ENCODE peak calls at places on chromosomes 5 and 9, in ten cellular contexts. Z is coronary artery; D is sigmoid colon; Y is EL; U is heart left ventricle; V is HTR-8/SVneo; C is activated CD4-positive, alpha-beta T cell treated with anti-CD3 and anti-CD28 coated beads, Interleukin-2, amount 10 ng/mL, durations not matched to agents 7 days and 5 days; Q is caudate nucleus; K is upper lobe of left lung; M is neuronal stem cell. S is an unnamed sample.

GRCh38 chr5:132310141-132310834 is 16.1 kb downstream of the SLC22A4 start:
- DNase-seq in Z (no peak), Q (no peak), M (no peak), C (no peak), K (no peak), V (no peak), Y (no peak), U (no peak), D (no peak), S (peak; percentile 68)

GRCh38 chr5:31375999-31376720 is 155.7 kb downstream of the DROSHA start:
- DNase-seq in C (no peak), V (no peak), M (no peak), U (no peak), Y (no peak), D (no peak), Q (no peak), Z (no peak), K (no peak), S (no peak)

GRCh38 chr5:155815248-155815647 is 511.7 kb upstream of the SGCD start:
- DNase-seq in U (no peak), Q (no peak), M (no peak), Y (no peak), V (no peak), Z (no peak), K (no peak), C (no peak), D (no peak), S (no peak)

GRCh38 chr9:71774917-71775316 is 6.6 kb upstream of the CEMIP2 start:
- DNase-seq in V (no peak), Q (no peak), C (no peak), D (no peak), Y (no peak), M (no peak), K (no peak), U (no peak), Z (no peak), S (peak; percentile 34)

GRCh38 chr9:70117835-70118319 is 74.2 kb downstream of the MAMDC2 start:
- DNase-seq in D (no peak), K (no peak), Q (no peak), V (peak; percentile 10), Y (peak; percentile 69), U (no peak), Z (no peak), C (no peak), M (no peak), S (no peak)

GRCh38 chr9:95124582-95125359 is 192.7 kb downstream of the FANCC start:
- DNase-seq in D (no peak), Q (no peak), Y (no peak), U (no peak), Z (no peak), K (no peak), C (no peak), M (no peak), V (no peak), S (no peak)

GRCh38 chr5:78265163-78265562 is 29.3 kb downstream of the AP3B1 start:
- DNase-seq in Q (no peak), C (no peak), Y (no peak), D (no peak), U (no peak), M (no peak), V (no peak), K (no peak), Z (no peak), S (no peak)

GRCh38 chr5:156095709-156096241 is 231.2 kb upstream of the SGCD start:
- DNase-seq in M (no peak), C (no peak), D (no peak), Y (no peak), U (no peak), K (no peak), Q (no peak), V (no peak), Z (no peak), S (no peak)

GRCh38 chr5:175922192-175922885 is 45.8 kb downstream of the THOC3 start:
- DNase-seq in U (no peak), M (no peak), V (peak; percentile 68), Y (peak; percentile 100), Q (no peak), C (no peak), K (no peak), Z (no peak), D (no peak), S (peak; percentile 74)

GRCh38 chr9:16282216-16282615 is 588.3 kb downstream of the BNC2 start:
- DNase-seq in C (no peak), Z (no peak), Q (no peak), Y (peak; percentile 66), V (no peak), M (no peak), U (no peak), D (no peak), K (no peak), S (no peak)

GRCh38 chr9:8660383-8660782 is 860.8 kb upstream of the DMAC1 start:
- DNase-seq in Q (no peak), U (peak; percentile 72), Y (no peak), Z (no peak), K (no peak), D (peak; percentile 77), C (no peak), M (no peak), V (no peak), S (no peak)

GRCh38 chr5:2877520-2877919 is 126.0 kb upstream of the IRX2 start:
- DNase-seq in C (no peak), Z (peak; percentile 17), U (no peak), Q (no peak), V (no peak), Y (no peak), M (no peak), K (no peak), D (peak; percentile 18), S (peak; percentile 70)

GRCh38 chr9:78035369-78035993 is 3.9 kb upstream of the GNAQ start:
- DNase-seq in U (peak; percentile 31), C (peak; percentile 71), Z (no peak), Y (peak; percentile 84), V (no peak), Q (no peak), D (peak; percentile 83), M (peak; percentile 74), K (no peak), S (no peak)

GRCh38 chr5:13987843-13988464 is 43.5 kb upstream of the DNAH5 start:
- DNase-seq in M (peak; percentile 53), C (peak; percentile 36), D (peak; percentile 74), Y (peak; percentile 82), V (peak; percentile 85), Q (no peak), U (peak; percentile 44), K (no peak), Z (no peak), S (no peak)

GRCh38 chr9:113621309-113621791 is 157.8 kb downstream of the RGS3 start:
- DNase-seq in V (peak; percentile 51), Z (peak; percentile 93), C (no peak), U (peak; percentile 90), K (no peak), Q (no peak), D (peak; percentile 89), Y (peak; percentile 97), M (no peak), S (no peak)

GRCh38 chr9:1457460-1457859 is 407.3 kb downstream of the DMRT2 start:
- DNase-seq in M (no peak), Q (no peak), D (no peak), C (no peak), K (no peak), Z (no peak), V (no peak), U (no peak), Y (no peak), S (no peak)

GRCh38 chr5:150538007-150538917 is 30.3 kb downstream of the NDST1 start:
- DNase-seq in Q (no peak), D (no peak), C (no peak), M (no peak), Y (peak; percentile 69), V (no peak), Z (no peak), K (no peak), U (no peak), S (no peak)

GRCh38 chr5:154829589-154830218 is 20.7 kb downstream of the FAXDC2 start:
- DNase-seq in K (no peak), M (no peak), V (no peak), U (no peak), Y (peak; percentile 20), C (peak; percentile 52), Z (no peak), Q (no peak), D (peak; percentile 54), S (no peak)

GRCh38 chr9:121439711-121440110 is 59.9 kb downstream of the GGTA1 start:
- DNase-seq in V (no peak), U (no peak), K (no peak), Q (no peak), Z (no peak), Y (no peak), D (no peak), M (no peak), C (no peak), S (no peak)

GRCh38 chr5:62310426-62311105 is 4.6 kb downstream of the KIF2A start:
- DNase-seq in Z (no peak), K (no peak), Y (no peak), U (no peak), D (no peak), V (no peak), M (no peak), C (no peak), Q (no peak), S (no peak)

GRCh38 chr9:23721466-23721865 is 104.6 kb downstream of the ELAVL2 start:
- DNase-seq in V (no peak), U (no peak), Q (no peak), Y (no peak), Z (no peak), C (no peak), M (no peak), K (no peak), D (no peak), S (no peak)